ENCODE peak calls at places on chromosomes 5 and 9, in four cellular contexts. H, W, O and R are unnamed samples. For H3K27me3, the result is how much of the 10 kb centered on the place peaks cover.

GRCh38 chr9:118618091-118618490 is 751.1 kb downstream of the BRINP1 start:
- DNase-seq in H (no peak), O (no peak), W (no peak), R (no peak)

GRCh38 chr5:56361398-56361797 is 128.3 kb upstream of the ANKRD55 start:
- DNase-seq in W (no peak), H (no peak), O (no peak), R (no peak)

GRCh38 chr5:65334077-65334476 is 147.6 kb downstream of the ADAMTS6 start:
- DNase-seq in O (no peak), W (peak), H (peak), R (no peak)

GRCh38 chr9:82488702-82489578 is 500.4 kb downstream of the SPATA31D1 start:
- DNase-seq in W (no peak), H (peak), O (no peak), R (no peak)

GRCh38 chr5:96602776-96603175 is 59.4 kb upstream of the CAST start:
- DNase-seq in O (no peak), H (no peak), W (no peak), R (no peak)

GRCh38 chr9:113955076-113955752 is 79.1 kb downstream of the ZNF618 start:
- DNase-seq in W (peak), H (no peak), O (no peak), R (no peak)

GRCh38 chr5:111278824-111279504 is 54.8 kb downstream of the CAMK4 start:
- DNase-seq in H (peak), O (peak), W (peak), R (peak)

GRCh38 chr9:16335788-16336580 is 534.5 kb downstream of the BNC2 start:
- DNase-seq in O (no peak), W (peak), H (peak), R (peak)

GRCh38 chr5:132136906-132137305 is 63.3 kb downstream of the CSF2 start:
- DNase-seq in O (no peak), W (no peak), H (no peak), R (no peak)

GRCh38 chr9:38008168-38009034 is 60.6 kb downstream of the SHB start:
- DNase-seq in O (peak), H (peak), W (peak), R (no peak)

GRCh38 chr5:124735169-124735858 is 11.1 kb downstream of the ZNF608 start:
- DNase-seq in O (peak), H (no peak), W (no peak), R (no peak)

GRCh38 chr9:10274156-10274555 is 338.6 kb downstream of the PTPRD start:
- DNase-seq in W (no peak), O (no peak), H (no peak), R (no peak)

GRCh38 chr5:119328753-119329602 is 26.8 kb upstream of the TNFAIP8 start:
- DNase-seq in H (no peak), W (no peak), O (peak), R (no peak)

GRCh38 chr9:137705443-137705863 is 86.6 kb downstream of the EHMT1 start:
- DNase-seq in W (peak), O (no peak), H (no peak), R (no peak)

GRCh38 chr9:136075134-136075841 is 19.8 kb downstream of the NACC2 start:
- DNase-seq in H (no peak), O (no peak), W (no peak), R (no peak)

GRCh38 chr9:35555881-35556280 is 49.2 kb upstream of the TESK1 start:
- DNase-seq in O (no peak), W (no peak), H (no peak), R (no peak)

GRCh38 chr9:35557330-35557729 is 47.7 kb upstream of the TESK1 start:
- DNase-seq in O (no peak), H (no peak), W (peak), R (no peak)

GRCh38 chr9:35555246-35555701 is 49.8 kb upstream of the TESK1 start:
- DNase-seq in W (no peak), H (no peak), O (no peak), R (no peak)

GRCh38 chr9:35558185-35558584 is 46.9 kb upstream of the TESK1 start:
- DNase-seq in W (no peak), O (no peak), H (no peak), R (peak)

GRCh38 chr9:35556781-35557180 is 48.3 kb upstream of the TESK1 start:
- DNase-seq in H (no peak), O (no peak), W (peak), R (no peak)
- H3K4me3 ChIP-seq in H (no peak), O (no peak), W (no peak), R (no peak)

DNA sequence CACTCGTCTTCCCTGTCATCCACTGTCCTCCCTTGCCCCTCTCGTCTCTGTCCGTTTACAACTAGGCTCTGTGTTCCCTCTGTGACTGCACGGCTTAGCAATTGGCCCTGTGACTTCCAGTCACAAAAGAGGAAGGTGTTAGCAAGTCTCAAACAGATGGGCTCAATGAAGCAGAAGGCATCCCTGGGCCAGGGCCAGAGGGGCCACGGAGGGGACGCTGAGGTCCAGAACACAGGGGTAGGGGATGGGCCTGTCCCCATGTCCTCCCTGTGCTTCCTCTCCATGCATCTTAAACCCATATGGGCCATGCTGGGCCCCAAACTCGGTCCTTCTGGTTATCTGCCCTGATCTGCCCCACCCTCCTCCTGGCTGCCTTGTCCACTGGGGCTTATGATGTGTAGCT is at the start of gene CD72:
- DNase-seq in H (no peak), W (no peak), O (no peak), R (no peak)
- TF ChIP-seq POLR2A in H (no peak), W (no peak), O (no peak), R (no peak)

DNA sequence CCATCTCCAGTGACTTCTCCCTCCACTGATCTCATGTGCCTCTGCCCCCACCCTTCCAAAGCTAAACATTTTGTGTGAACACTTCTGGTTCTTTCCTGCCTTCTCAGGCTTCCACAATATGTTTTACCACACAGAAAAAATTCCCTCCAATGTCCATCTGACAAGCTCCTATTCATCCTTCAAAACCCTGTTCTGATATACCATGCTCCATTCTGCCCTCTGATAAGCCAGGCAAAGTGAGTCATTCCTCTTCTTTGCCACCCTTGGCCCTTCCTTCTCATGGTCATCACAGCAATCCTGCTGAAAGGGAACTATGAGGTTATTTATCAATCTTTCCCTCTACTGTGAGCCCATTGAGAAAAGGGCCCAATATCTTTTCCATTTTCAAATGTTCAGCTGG is 97.6 kb downstream of the BARX1 start:
- DNase-seq in W (no peak), O (no peak), H (no peak), R (no peak)
- H3K27me3 ChIP-seq in W (under half), O (under half), H (under half), R (under half)

GRCh38 chr9:121808781-121809180 is 157.3 kb downstream of the DAB2IP start:
- DNase-seq in O (no peak), W (no peak), H (no peak), R (no peak)

GRCh38 chr9:121809356-121810050 is 158.1 kb downstream of the DAB2IP start:
- DNase-seq in W (no peak), O (no peak), H (no peak), R (no peak)

GRCh38 chr9:121807918-121808278 is 156.5 kb downstream of the DAB2IP start:
- DNase-seq in H (no peak), W (no peak), O (no peak), R (no peak)

GRCh38 chr9:121810489-121810888 is 159.1 kb downstream of the DAB2IP start:
- DNase-seq in H (no peak), O (no peak), W (no peak), R (no peak)

DNA sequence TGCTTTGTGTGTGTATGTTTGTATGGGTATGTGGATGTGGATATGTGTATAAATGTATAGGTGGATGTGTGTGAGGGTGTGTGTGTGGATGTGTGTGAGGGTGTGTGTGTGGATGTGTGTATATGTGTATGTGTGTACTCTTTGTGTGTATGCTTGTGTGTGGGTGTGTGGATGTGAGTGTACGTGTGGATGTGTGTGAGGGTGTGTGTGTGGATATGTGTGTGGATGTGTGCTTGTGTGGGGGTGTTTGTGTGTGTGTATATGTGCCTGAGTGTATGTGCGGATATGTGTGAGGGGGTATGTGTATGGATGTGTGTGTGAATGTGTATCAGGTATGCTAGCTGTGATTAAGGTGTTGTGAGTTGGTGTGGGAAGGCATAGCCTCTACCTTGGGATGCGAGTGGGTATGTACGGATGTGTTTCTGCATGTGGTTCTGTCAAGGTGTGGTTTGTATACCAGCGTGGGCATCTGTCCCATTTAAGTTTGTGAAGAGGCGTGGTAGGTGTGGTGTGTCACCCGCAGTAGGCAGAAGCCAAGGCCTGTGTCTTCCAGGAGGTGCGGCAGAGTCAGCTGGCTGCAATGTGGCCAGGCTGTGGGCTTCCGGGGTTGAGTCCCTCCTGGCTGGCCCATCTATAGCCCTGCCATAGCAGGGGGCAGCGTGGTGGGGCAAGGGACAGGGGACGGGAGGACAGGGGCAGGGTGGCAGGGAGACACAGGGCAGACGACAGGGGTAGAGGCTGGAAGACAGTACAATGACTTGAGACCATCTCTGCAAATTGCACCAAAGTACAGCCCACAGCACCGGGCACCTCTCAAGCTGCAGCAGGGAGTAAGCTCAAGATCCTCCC is 155.9 kb downstream of the DAB2IP start:
- DNase-seq in O (no peak), H (no peak), W (no peak), R (peak)
- H3K4me3 ChIP-seq in O (no peak), H (no peak), W (no peak), R (no peak)

GRCh38 chr5:160166069-160166972 is 47.1 kb upstream of the PWWP2A start:
- DNase-seq in O (no peak), H (no peak), W (no peak), R (no peak)
- TF ChIP-seq POLR2A in O (no peak), H (no peak), W (no peak), R (no peak)

DNA sequence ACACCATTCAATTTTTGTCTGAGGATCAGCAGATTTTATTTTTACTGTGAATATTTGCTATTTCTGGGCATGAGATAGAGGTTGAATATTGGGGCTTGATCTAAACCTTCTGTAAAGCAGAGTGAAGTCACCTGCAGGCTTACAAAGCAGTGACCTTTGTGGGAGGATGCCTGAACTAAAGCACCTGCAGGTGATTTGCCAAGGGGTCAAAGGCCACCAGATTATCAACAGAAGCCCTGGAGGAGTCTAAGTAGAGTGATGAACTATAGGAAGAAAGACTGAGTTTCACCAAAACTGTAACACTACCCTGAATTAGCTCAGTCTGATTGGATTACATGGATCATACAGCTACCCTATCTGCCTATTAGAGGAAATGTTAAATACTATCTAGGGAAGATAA is 144.3 kb upstream of the PRLR start:
- DNase-seq in H (no peak), W (no peak), O (no peak), R (no peak)
- H3K27me3 ChIP-seq in H (under half), W (under half), O (under half), R (under half)

DNA sequence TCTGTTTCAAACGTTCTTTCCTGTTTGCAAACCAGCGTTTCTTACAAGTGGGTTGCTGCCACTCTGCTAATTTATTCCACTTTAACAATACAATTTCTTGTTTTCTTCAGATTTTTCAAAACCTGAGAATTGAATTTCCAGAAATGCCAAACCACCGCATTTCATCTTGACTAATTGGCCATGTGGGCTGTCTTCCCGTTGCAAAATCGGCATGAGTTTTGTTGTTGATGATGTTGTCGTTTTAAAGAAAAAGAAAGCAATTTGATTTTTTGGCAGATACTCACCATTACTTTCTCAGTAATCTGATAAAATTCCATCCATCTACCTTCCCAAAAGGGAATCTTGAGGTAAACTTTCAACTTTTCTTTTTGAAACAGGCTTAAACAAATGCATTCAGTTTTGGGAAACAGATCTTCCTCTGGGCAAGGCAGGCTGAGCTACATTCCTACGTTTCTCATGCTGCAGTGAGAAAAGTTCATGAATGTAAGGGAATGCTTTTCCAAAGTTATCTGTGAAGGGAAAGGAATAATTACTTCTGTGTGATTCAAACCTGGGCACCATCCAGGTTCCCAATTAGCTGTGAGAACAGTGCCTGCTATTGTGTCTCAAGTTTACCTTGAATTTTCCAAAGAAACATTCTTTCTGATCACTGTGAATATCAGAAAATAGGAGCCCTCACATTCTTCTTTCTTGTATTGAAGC is 100.6 kb upstream of the TUT7 start:
- DNase-seq in O (no peak), W (no peak), H (peak), R (no peak)
- H3K4me3 ChIP-seq in O (no peak), W (no peak), H (no peak), R (no peak)

DNA sequence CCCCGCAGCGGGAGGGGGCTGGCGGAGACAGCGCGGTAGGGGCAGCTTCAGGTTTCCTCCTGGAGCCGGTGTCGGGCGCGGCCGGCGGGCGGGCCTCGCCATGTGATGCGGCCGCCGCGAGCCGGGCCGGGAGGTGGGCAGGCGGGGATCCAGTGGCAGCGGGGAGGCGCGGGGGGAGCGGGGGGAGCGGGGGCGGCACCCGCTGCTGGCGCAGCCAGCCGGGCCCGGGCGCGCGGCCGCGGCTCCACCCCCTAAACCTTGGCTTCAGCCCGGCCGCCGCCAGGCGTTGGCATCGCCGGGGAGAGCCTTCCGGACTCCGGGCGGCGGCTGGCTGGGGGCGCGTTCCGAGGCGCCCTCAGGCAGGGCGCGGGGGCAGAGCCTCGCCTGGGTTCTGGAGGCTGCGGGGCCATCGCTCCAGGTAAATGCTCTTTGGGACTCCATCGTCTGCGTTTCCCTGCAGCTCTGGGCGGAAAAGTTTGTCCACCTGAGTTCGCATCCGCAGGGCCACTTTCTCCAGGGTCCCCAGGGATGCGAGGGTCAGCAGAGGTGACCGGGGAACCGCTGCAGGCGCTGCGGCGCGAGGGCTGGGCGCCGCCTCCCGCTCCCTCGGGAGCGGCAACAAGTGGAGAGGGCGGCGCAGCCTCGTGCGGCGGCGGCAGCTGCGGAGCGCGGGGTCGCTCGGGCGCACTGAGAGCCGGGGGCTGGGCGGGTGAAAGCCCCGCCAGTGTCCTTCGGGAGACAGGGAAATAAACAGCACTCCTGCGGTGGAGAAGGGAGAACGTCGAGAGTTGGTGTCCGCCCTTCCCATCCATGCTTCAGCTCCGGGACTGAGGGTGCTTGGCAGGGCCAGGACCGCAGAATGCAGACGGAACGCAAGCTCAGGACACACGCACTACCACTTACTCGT is at the start of gene ARHGEF28:
- DNase-seq in O (no peak), H (peak), W (peak), R (peak)
- TF ChIP-seq POLR2A in O (no peak), H (peak), W (peak), R (peak)

GRCh38 chr5:1376921-1377320 is 32.0 kb upstream of the CLPTM1L start:
- DNase-seq in W (no peak), O (no peak), H (no peak), R (no peak)
- H3K27me3 ChIP-seq in W (under half), O (half or more), H (under half), R (under half)

DNA sequence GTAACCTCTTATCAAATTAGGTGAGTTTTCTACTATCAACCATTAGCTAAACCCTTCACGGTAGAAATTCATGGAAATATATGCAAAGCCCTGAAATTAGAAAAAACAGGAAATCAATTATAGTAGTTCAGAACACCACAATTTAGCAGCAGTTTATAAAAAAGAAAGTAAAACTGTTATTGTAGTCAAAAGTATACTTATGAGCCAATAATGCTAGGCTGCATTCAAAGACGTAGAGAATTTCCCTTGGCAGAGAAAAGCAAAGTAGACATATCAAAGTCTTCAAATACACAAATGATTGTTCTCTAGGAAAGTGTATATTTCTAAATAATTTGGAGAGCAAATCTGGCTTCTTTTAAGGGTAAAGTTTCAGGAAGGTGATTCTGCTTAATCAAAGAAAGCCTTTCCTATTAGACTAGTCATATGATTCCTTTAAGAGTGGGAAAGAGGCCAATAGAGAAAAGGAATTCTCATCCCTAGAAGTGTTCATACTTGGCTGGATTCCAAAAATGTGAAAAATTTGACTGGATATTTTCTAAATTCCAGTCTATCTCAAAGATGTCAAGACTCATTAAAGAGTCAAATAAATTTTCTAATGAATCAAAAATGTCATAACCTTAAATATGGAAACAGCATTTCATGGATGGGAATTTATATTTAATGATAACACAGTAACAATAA is 185.6 kb downstream of the SMC2 start:
- DNase-seq in W (no peak), O (no peak), H (no peak), R (no peak)
- H3K4me3 ChIP-seq in W (no peak), O (no peak), H (no peak), R (no peak)